ENCODE peak calls at places on chromosomes 12 and 14, in six cellular contexts. One of them, this sample, is unnamed.
A peak's percentile ranks its signal among the peaks of the same experiment; 100 is the strongest.

GRCh38 chr12:124469193-124469888 is 98.1 kb downstream of the NCOR2 start:
- DNase-seq in nephron progenitor cell: no peak
- DNase-seq in bronchial epithelial cell: no peak
- DNase-seq in foreskin fibroblast: no peak
- DNase-seq in omental fat pad: no peak
- DNase-seq in tibial artery: no peak
- DNase-seq in this sample: no peak

GRCh38 chr12:121797937-121798801 is 4.7 kb upstream of the RHOF start:
- DNase-seq in foreskin fibroblast: no peak
- DNase-seq in tibial artery: peak; percentile 63
- DNase-seq in nephron progenitor cell: no peak
- DNase-seq in bronchial epithelial cell: no peak
- DNase-seq in omental fat pad: no peak
- DNase-seq in this sample: peak; percentile 90

GRCh38 chr14:34212172-34212571 is 249.9 kb downstream of the SPTSSA start:
- DNase-seq in tibial artery: no peak
- DNase-seq in nephron progenitor cell: no peak
- DNase-seq in bronchial epithelial cell: no peak
- DNase-seq in foreskin fibroblast: no peak
- DNase-seq in omental fat pad: no peak
- DNase-seq in this sample: no peak

GRCh38 chr12:109157986-109158385 is 41.6 kb downstream of the ACACB start:
- DNase-seq in omental fat pad: no peak
- DNase-seq in nephron progenitor cell: no peak
- DNase-seq in bronchial epithelial cell: no peak
- DNase-seq in foreskin fibroblast: no peak
- DNase-seq in tibial artery: no peak
- DNase-seq in this sample: no peak

GRCh38 chr12:115451785-115452736 is 768.1 kb upstream of the TBX3 start:
- DNase-seq in bronchial epithelial cell: no peak
- DNase-seq in omental fat pad: no peak
- DNase-seq in nephron progenitor cell: peak; percentile 81
- DNase-seq in foreskin fibroblast: no peak
- DNase-seq in tibial artery: no peak
- DNase-seq in this sample: peak; percentile 70

GRCh38 chr14:104299993-104300761 is 161.8 kb downstream of the KIF26A start:
- DNase-seq in bronchial epithelial cell: no peak
- DNase-seq in omental fat pad: no peak
- DNase-seq in nephron progenitor cell: no peak
- DNase-seq in foreskin fibroblast: no peak
- DNase-seq in tibial artery: peak; percentile 31
- DNase-seq in this sample: peak; percentile 48

GRCh38 chr12:48925218-48925871 is at the start of gene FKBP11:
- DNase-seq in omental fat pad: peak; percentile 46
- DNase-seq in tibial artery: peak; percentile 37
- DNase-seq in foreskin fibroblast: peak; percentile 61
- DNase-seq in bronchial epithelial cell: peak; percentile 36
- DNase-seq in nephron progenitor cell: peak; percentile 59
- DNase-seq in this sample: peak; percentile 55

GRCh38 chr12:112584266-112584722 is 165.5 kb downstream of the PTPN11 start:
- DNase-seq in tibial artery: no peak
- DNase-seq in bronchial epithelial cell: no peak
- DNase-seq in omental fat pad: no peak
- DNase-seq in nephron progenitor cell: no peak
- DNase-seq in foreskin fibroblast: no peak
- DNase-seq in this sample: no peak

GRCh38 chr14:21852061-21852664 is 178.5 kb upstream of the OR4E1 start:
- DNase-seq in nephron progenitor cell: peak; percentile 69
- DNase-seq in omental fat pad: no peak
- DNase-seq in foreskin fibroblast: no peak
- DNase-seq in bronchial epithelial cell: peak; percentile 39
- DNase-seq in tibial artery: no peak
- DNase-seq in this sample: no peak
- TF ChIP-seq CTCF in nephron progenitor cell: peak; percentile 78
- TF ChIP-seq CTCF in omental fat pad: no peak
- TF ChIP-seq CTCF in foreskin fibroblast: peak; percentile 54
- TF ChIP-seq CTCF in bronchial epithelial cell: peak; percentile 87
- TF ChIP-seq CTCF in tibial artery: peak; percentile 22
- TF ChIP-seq CTCF in this sample: peak; percentile 71

GRCh38 chr12:14825256-14825655 is 11.3 kb upstream of the SMCO3 start:
- DNase-seq in tibial artery: no peak
- DNase-seq in nephron progenitor cell: no peak
- DNase-seq in foreskin fibroblast: no peak
- DNase-seq in bronchial epithelial cell: peak; percentile 38
- DNase-seq in omental fat pad: no peak
- DNase-seq in this sample: no peak
- TF ChIP-seq CTCF in tibial artery: no peak
- TF ChIP-seq CTCF in nephron progenitor cell: no peak
- TF ChIP-seq CTCF in foreskin fibroblast: no peak
- TF ChIP-seq CTCF in bronchial epithelial cell: no peak
- TF ChIP-seq CTCF in omental fat pad: no peak
- TF ChIP-seq CTCF in this sample: no peak

DNA sequence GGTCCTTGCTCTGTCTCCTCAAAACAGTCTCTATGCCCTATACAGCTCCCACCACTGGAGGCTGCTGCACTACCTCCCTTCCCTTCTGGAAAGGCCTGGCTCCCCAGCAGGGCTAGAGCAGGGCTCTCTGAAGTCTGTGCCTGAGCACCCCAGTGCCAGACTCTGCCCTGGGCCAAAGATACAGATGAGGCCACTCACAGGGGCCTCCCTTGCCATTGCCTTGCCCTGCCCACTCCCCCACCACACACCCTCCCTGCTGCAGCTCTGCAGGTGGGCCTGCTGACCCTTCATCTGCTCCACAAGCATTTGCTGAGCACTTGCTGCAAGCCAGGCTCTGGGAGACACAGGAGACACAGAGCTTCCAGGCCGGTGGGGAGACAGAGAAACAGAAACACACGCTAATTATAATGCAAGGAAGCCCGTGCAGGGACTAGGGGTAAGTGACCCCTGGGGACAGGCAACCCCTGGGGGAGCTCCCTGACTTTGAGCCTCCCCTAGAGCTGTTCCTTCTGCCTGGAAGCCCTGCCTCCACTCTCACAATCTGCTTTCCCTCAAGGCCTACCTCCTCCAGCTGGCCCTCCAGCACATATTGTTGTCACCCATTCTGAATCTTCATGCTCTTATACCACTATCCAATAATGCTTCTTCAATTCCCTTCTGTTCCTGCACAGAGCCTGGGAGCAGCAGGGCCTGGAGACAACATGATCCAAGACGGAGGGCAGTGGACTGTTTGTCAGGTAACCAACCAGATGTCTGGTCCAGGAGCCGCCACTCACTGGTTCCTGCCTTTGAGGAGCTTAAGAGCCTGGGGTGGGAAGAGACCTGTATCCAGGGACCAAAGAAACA is 32.6 kb upstream of the PNMA1 start:
- DNase-seq in nephron progenitor cell: no peak
- DNase-seq in tibial artery: no peak
- DNase-seq in bronchial epithelial cell: no peak
- DNase-seq in foreskin fibroblast: no peak
- DNase-seq in omental fat pad: no peak
- DNase-seq in this sample: no peak
- TF ChIP-seq CTCF in nephron progenitor cell: no peak
- TF ChIP-seq CTCF in tibial artery: no peak
- TF ChIP-seq CTCF in bronchial epithelial cell: peak; percentile 33
- TF ChIP-seq CTCF in foreskin fibroblast: no peak
- TF ChIP-seq CTCF in omental fat pad: no peak
- TF ChIP-seq CTCF in this sample: no peak

DNA sequence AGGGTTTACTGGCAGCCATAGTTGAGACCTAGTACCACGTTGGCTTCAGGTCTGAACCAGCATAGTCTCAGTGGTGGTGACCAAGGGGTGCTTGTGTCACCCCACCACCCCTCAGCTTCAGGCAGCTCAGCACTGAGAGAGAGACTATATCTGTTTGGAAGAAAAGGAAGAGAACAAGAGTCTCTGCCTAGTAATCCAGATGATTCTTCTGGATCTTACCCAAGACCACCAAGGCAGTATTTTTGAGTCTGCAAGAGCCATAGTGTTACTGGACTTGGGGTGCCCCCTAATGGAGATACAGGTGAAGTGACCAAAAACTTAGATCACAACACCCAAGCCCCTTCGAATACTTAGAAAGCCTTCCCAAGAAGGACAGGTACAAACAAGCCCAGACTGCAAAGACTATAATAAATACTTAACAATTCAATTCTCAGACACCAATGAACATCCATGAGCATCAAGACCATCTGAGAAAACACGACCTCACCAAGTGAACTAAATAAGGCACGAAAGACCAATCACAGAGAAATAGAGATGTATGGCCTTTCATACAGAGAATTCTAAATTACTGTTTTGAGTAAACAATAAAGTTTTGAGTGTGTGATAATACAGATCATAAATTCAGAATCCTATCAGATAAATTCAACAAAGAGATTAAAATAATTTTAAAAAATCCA is 107.0 kb downstream of the HELB start:
- DNase-seq in foreskin fibroblast: peak; percentile 39
- DNase-seq in tibial artery: no peak
- DNase-seq in nephron progenitor cell: peak; percentile 14
- DNase-seq in bronchial epithelial cell: peak; percentile 51
- DNase-seq in omental fat pad: no peak
- DNase-seq in this sample: no peak
- TF ChIP-seq CTCF in foreskin fibroblast: peak; percentile 77
- TF ChIP-seq CTCF in tibial artery: peak; percentile 45
- TF ChIP-seq CTCF in nephron progenitor cell: peak; percentile 45
- TF ChIP-seq CTCF in bronchial epithelial cell: peak; percentile 66
- TF ChIP-seq CTCF in omental fat pad: no peak
- TF ChIP-seq CTCF in this sample: peak; percentile 54

GRCh38 chr12:20006856-20007255 is 361.5 kb upstream of the PDE3A start:
- DNase-seq in tibial artery: no peak
- DNase-seq in foreskin fibroblast: no peak
- DNase-seq in omental fat pad: no peak
- DNase-seq in bronchial epithelial cell: no peak
- DNase-seq in nephron progenitor cell: no peak
- DNase-seq in this sample: no peak

GRCh38 chr12:20004951-20005350 is 363.4 kb upstream of the PDE3A start:
- DNase-seq in bronchial epithelial cell: no peak
- DNase-seq in omental fat pad: no peak
- DNase-seq in nephron progenitor cell: no peak
- DNase-seq in tibial artery: no peak
- DNase-seq in foreskin fibroblast: no peak
- DNase-seq in this sample: no peak

GRCh38 chr12:20000229-20000869 is 368.0 kb upstream of the PDE3A start:
- DNase-seq in nephron progenitor cell: no peak
- DNase-seq in omental fat pad: no peak
- DNase-seq in foreskin fibroblast: no peak
- DNase-seq in tibial artery: no peak
- DNase-seq in bronchial epithelial cell: no peak
- DNase-seq in this sample: no peak

GRCh38 chr12:19999793-20000138 is 368.6 kb upstream of the PDE3A start:
- DNase-seq in tibial artery: no peak
- DNase-seq in omental fat pad: no peak
- DNase-seq in nephron progenitor cell: no peak
- DNase-seq in foreskin fibroblast: no peak
- DNase-seq in bronchial epithelial cell: no peak
- DNase-seq in this sample: no peak

GRCh38 chr12:20003252-20003651 is 365.1 kb upstream of the PDE3A start:
- DNase-seq in tibial artery: no peak
- DNase-seq in foreskin fibroblast: no peak
- DNase-seq in bronchial epithelial cell: no peak
- DNase-seq in nephron progenitor cell: no peak
- DNase-seq in omental fat pad: no peak
- DNase-seq in this sample: no peak
- TF ChIP-seq CTCF in tibial artery: no peak
- TF ChIP-seq CTCF in foreskin fibroblast: no peak
- TF ChIP-seq CTCF in bronchial epithelial cell: no peak
- TF ChIP-seq CTCF in nephron progenitor cell: no peak
- TF ChIP-seq CTCF in omental fat pad: no peak
- TF ChIP-seq CTCF in this sample: no peak

GRCh38 chr14:30185832-30186231 is 258.2 kb upstream of the PRKD1 start:
- DNase-seq in tibial artery: no peak
- DNase-seq in nephron progenitor cell: no peak
- DNase-seq in bronchial epithelial cell: no peak
- DNase-seq in omental fat pad: no peak
- DNase-seq in foreskin fibroblast: no peak
- DNase-seq in this sample: no peak
- TF ChIP-seq CTCF in tibial artery: no peak
- TF ChIP-seq CTCF in nephron progenitor cell: peak; percentile 19
- TF ChIP-seq CTCF in bronchial epithelial cell: no peak
- TF ChIP-seq CTCF in omental fat pad: no peak
- TF ChIP-seq CTCF in foreskin fibroblast: no peak
- TF ChIP-seq CTCF in this sample: no peak